ENCODE peak calls at places on chromosome 14, in eight cellular contexts. One of them, this sample, is unnamed. For H3K27me3, the result is how much of the 10 kb centered on the place peaks cover.

GRCh38 chr14:61563880-61564622 is 131.3 kb upstream of the HIF1A start:
- DNase-seq in dorsolateral prefrontal cortex: no peak
- DNase-seq in suprapubic skin: no peak
- DNase-seq in aorta: no peak
- DNase-seq in esophagus squamous epithelium: no peak
- DNase-seq in tibial artery: no peak
- DNase-seq in mesendoderm: no peak
- DNase-seq in kidney epithelial cell: no peak
- DNase-seq in this sample: no peak

GRCh38 chr14:50247245-50247644 is 15.9 kb upstream of the SOS2 start:
- DNase-seq in dorsolateral prefrontal cortex: no peak
- DNase-seq in suprapubic skin: no peak
- DNase-seq in aorta: no peak
- DNase-seq in esophagus squamous epithelium: no peak
- DNase-seq in tibial artery: no peak
- DNase-seq in mesendoderm: no peak
- DNase-seq in kidney epithelial cell: no peak
- DNase-seq in this sample: no peak

GRCh38 chr14:37985826-37986470 is 221.8 kb upstream of the SSTR1 start:
- DNase-seq in dorsolateral prefrontal cortex: peak
- DNase-seq in suprapubic skin: no peak
- DNase-seq in aorta: no peak
- DNase-seq in esophagus squamous epithelium: no peak
- DNase-seq in tibial artery: no peak
- DNase-seq in mesendoderm: peak
- DNase-seq in kidney epithelial cell: no peak
- DNase-seq in this sample: peak

GRCh38 chr14:24080888-24081738 is 9.8 kb downstream of the CPNE6 start:
- DNase-seq in dorsolateral prefrontal cortex: peak
- DNase-seq in suprapubic skin: no peak
- DNase-seq in aorta: peak
- DNase-seq in esophagus squamous epithelium: peak
- DNase-seq in tibial artery: peak
- DNase-seq in mesendoderm: peak
- DNase-seq in kidney epithelial cell: no peak
- DNase-seq in this sample: peak

GRCh38 chr14:97602438-97603117 is 805.4 kb downstream of the VRK1 start:
- DNase-seq in dorsolateral prefrontal cortex: no peak
- DNase-seq in suprapubic skin: no peak
- DNase-seq in aorta: no peak
- DNase-seq in esophagus squamous epithelium: no peak
- DNase-seq in tibial artery: no peak
- DNase-seq in mesendoderm: no peak
- DNase-seq in kidney epithelial cell: no peak
- DNase-seq in this sample: no peak

GRCh38 chr14:69812725-69813124 is 15.7 kb upstream of the SLC10A1 start:
- DNase-seq in dorsolateral prefrontal cortex: no peak
- DNase-seq in suprapubic skin: no peak
- DNase-seq in aorta: no peak
- DNase-seq in esophagus squamous epithelium: no peak
- DNase-seq in tibial artery: no peak
- DNase-seq in mesendoderm: no peak
- DNase-seq in kidney epithelial cell: no peak
- DNase-seq in this sample: peak

GRCh38 chr14:46215801-46216200 is 435.8 kb downstream of the RPL10L start:
- DNase-seq in dorsolateral prefrontal cortex: no peak
- DNase-seq in suprapubic skin: no peak
- DNase-seq in aorta: no peak
- DNase-seq in esophagus squamous epithelium: no peak
- DNase-seq in tibial artery: no peak
- DNase-seq in mesendoderm: no peak
- DNase-seq in kidney epithelial cell: no peak
- DNase-seq in this sample: no peak

GRCh38 chr14:30020271-30020670 is 92.6 kb upstream of the PRKD1 start:
- DNase-seq in dorsolateral prefrontal cortex: no peak
- DNase-seq in suprapubic skin: no peak
- DNase-seq in aorta: no peak
- DNase-seq in esophagus squamous epithelium: no peak
- DNase-seq in tibial artery: no peak
- DNase-seq in mesendoderm: no peak
- DNase-seq in kidney epithelial cell: no peak
- DNase-seq in this sample: no peak

GRCh38 chr14:55388160-55388559 is 23.5 kb downstream of the ATG14 start:
- DNase-seq in dorsolateral prefrontal cortex: no peak
- DNase-seq in suprapubic skin: no peak
- DNase-seq in aorta: no peak
- DNase-seq in esophagus squamous epithelium: no peak
- DNase-seq in tibial artery: no peak
- DNase-seq in mesendoderm: no peak
- DNase-seq in kidney epithelial cell: no peak
- DNase-seq in this sample: no peak

GRCh38 chr14:24881496-24881895 is 168.5 kb downstream of the STXBP6 start:
- DNase-seq in dorsolateral prefrontal cortex: no peak
- DNase-seq in suprapubic skin: no peak
- DNase-seq in aorta: no peak
- DNase-seq in esophagus squamous epithelium: no peak
- DNase-seq in tibial artery: no peak
- DNase-seq in mesendoderm: no peak
- DNase-seq in kidney epithelial cell: no peak
- DNase-seq in this sample: no peak

GRCh38 chr14:73771848-73772705 is 57.9 kb upstream of the PNMA1 start:
- DNase-seq in dorsolateral prefrontal cortex: peak
- DNase-seq in suprapubic skin: no peak
- DNase-seq in aorta: peak
- DNase-seq in esophagus squamous epithelium: no peak
- DNase-seq in tibial artery: no peak
- DNase-seq in mesendoderm: peak
- DNase-seq in kidney epithelial cell: no peak
- DNase-seq in this sample: peak

GRCh38 chr14:21084396-21084795 is 14.1 kb downstream of the ZNF219 start:
- DNase-seq in dorsolateral prefrontal cortex: no peak
- DNase-seq in suprapubic skin: no peak
- DNase-seq in aorta: no peak
- DNase-seq in esophagus squamous epithelium: no peak
- DNase-seq in tibial artery: no peak
- DNase-seq in mesendoderm: no peak
- DNase-seq in kidney epithelial cell: no peak
- DNase-seq in this sample: no peak

GRCh38 chr14:41299924-41300323 is 306.8 kb upstream of the LRFN5 start:
- DNase-seq in dorsolateral prefrontal cortex: no peak
- DNase-seq in suprapubic skin: no peak
- DNase-seq in aorta: no peak
- DNase-seq in esophagus squamous epithelium: no peak
- DNase-seq in tibial artery: no peak
- DNase-seq in mesendoderm: peak
- DNase-seq in kidney epithelial cell: no peak
- DNase-seq in this sample: peak

GRCh38 chr14:56100556-56100955 is 17.7 kb upstream of the PELI2 start:
- DNase-seq in dorsolateral prefrontal cortex: no peak
- DNase-seq in suprapubic skin: no peak
- DNase-seq in aorta: no peak
- DNase-seq in esophagus squamous epithelium: no peak
- DNase-seq in tibial artery: no peak
- DNase-seq in mesendoderm: no peak
- DNase-seq in kidney epithelial cell: no peak
- DNase-seq in this sample: no peak

GRCh38 chr14:106268013-106268727 is 741.8 kb downstream of the TMEM121 start:
- DNase-seq in dorsolateral prefrontal cortex: no peak
- DNase-seq in suprapubic skin: no peak
- DNase-seq in aorta: no peak
- DNase-seq in esophagus squamous epithelium: no peak
- DNase-seq in tibial artery: no peak
- DNase-seq in mesendoderm: no peak
- DNase-seq in kidney epithelial cell: no peak
- DNase-seq in this sample: peak

GRCh38 chr14:105030194-105030593 is 9.3 kb upstream of the CDCA4 start:
- DNase-seq in dorsolateral prefrontal cortex: no peak
- DNase-seq in suprapubic skin: no peak
- DNase-seq in aorta: no peak
- DNase-seq in esophagus squamous epithelium: no peak
- DNase-seq in tibial artery: no peak
- DNase-seq in mesendoderm: no peak
- DNase-seq in kidney epithelial cell: no peak
- DNase-seq in this sample: no peak

GRCh38 chr14:59407246-59407615 is 57.9 kb downstream of the GPR135 start:
- DNase-seq in dorsolateral prefrontal cortex: no peak
- DNase-seq in suprapubic skin: no peak
- DNase-seq in aorta: no peak
- DNase-seq in esophagus squamous epithelium: no peak
- DNase-seq in tibial artery: no peak
- DNase-seq in mesendoderm: no peak
- DNase-seq in kidney epithelial cell: no peak
- DNase-seq in this sample: no peak

GRCh38 chr14:73250781-73251500 is 13.6 kb downstream of the PAPLN start:
- DNase-seq in dorsolateral prefrontal cortex: no peak
- DNase-seq in suprapubic skin: no peak
- DNase-seq in aorta: peak
- DNase-seq in esophagus squamous epithelium: no peak
- DNase-seq in tibial artery: no peak
- DNase-seq in mesendoderm: no peak
- DNase-seq in kidney epithelial cell: no peak
- DNase-seq in this sample: no peak

GRCh38 chr14:43481864-43482263 is 1025.2 kb downstream of the FSCB start:
- DNase-seq in dorsolateral prefrontal cortex: no peak
- DNase-seq in suprapubic skin: no peak
- DNase-seq in aorta: no peak
- DNase-seq in esophagus squamous epithelium: no peak
- DNase-seq in tibial artery: no peak
- DNase-seq in mesendoderm: peak
- DNase-seq in kidney epithelial cell: no peak
- DNase-seq in this sample: peak

GRCh38 chr14:31705731-31706130 is 144.5 kb downstream of the NUBPL start:
- DNase-seq in dorsolateral prefrontal cortex: no peak
- DNase-seq in suprapubic skin: no peak
- DNase-seq in aorta: no peak
- DNase-seq in esophagus squamous epithelium: no peak
- DNase-seq in tibial artery: no peak
- DNase-seq in mesendoderm: no peak
- DNase-seq in kidney epithelial cell: no peak
- DNase-seq in this sample: no peak

GRCh38 chr14:63345826-63346225 is 27.1 kb upstream of the GPHB5 start:
- DNase-seq in dorsolateral prefrontal cortex: no peak
- DNase-seq in suprapubic skin: no peak
- DNase-seq in aorta: no peak
- DNase-seq in esophagus squamous epithelium: no peak
- DNase-seq in tibial artery: no peak
- DNase-seq in mesendoderm: no peak
- DNase-seq in kidney epithelial cell: no peak
- DNase-seq in this sample: no peak

GRCh38 chr14:58353516-58354299 is 42.0 kb upstream of the TOMM20L start:
- DNase-seq in dorsolateral prefrontal cortex: no peak
- DNase-seq in suprapubic skin: no peak
- DNase-seq in aorta: no peak
- DNase-seq in esophagus squamous epithelium: no peak
- DNase-seq in tibial artery: no peak
- DNase-seq in mesendoderm: no peak
- DNase-seq in kidney epithelial cell: no peak
- DNase-seq in this sample: no peak

GRCh38 chr14:58354817-58355216 is 40.9 kb upstream of the TOMM20L start:
- DNase-seq in dorsolateral prefrontal cortex: no peak
- DNase-seq in suprapubic skin: no peak
- DNase-seq in aorta: no peak
- DNase-seq in esophagus squamous epithelium: no peak
- DNase-seq in tibial artery: no peak
- DNase-seq in mesendoderm: no peak
- DNase-seq in kidney epithelial cell: no peak
- DNase-seq in this sample: no peak

GRCh38 chr14:58356268-58356667 is 39.5 kb upstream of the TOMM20L start:
- DNase-seq in dorsolateral prefrontal cortex: no peak
- DNase-seq in suprapubic skin: no peak
- DNase-seq in aorta: no peak
- DNase-seq in esophagus squamous epithelium: no peak
- DNase-seq in tibial artery: no peak
- DNase-seq in mesendoderm: no peak
- DNase-seq in kidney epithelial cell: no peak
- DNase-seq in this sample: no peak
- H3K27me3 ChIP-seq in dorsolateral prefrontal cortex: under half
- H3K27me3 ChIP-seq in suprapubic skin: under half
- H3K27me3 ChIP-seq in aorta: under half
- H3K27me3 ChIP-seq in esophagus squamous epithelium: under half
- H3K27me3 ChIP-seq in tibial artery: under half
- H3K27me3 ChIP-seq in mesendoderm: under half
- H3K27me3 ChIP-seq in kidney epithelial cell: under half
- H3K27me3 ChIP-seq in this sample: under half

DNA sequence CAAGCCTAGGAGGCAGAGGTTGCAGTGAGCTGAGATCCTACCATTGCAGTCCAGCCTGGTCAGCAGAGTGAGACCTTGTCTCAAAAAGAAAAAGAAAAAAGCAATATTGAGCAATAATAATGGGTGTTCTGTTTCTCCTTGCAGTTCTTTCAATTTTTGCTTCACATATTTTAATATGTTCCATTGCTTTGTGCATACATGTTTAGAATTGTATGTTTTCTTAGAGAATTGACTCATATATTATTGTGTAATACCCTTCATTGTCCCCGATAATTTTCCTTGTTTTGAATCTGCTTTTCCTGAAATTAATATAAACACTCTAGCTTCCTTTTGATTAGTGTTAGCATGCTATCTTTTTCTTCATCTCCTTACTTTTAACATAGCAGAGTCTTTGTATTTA is 138.4 kb upstream of the NPAS3 start:
- DNase-seq in dorsolateral prefrontal cortex: no peak
- DNase-seq in suprapubic skin: no peak
- DNase-seq in aorta: no peak
- DNase-seq in esophagus squamous epithelium: no peak
- DNase-seq in tibial artery: no peak
- DNase-seq in mesendoderm: no peak
- DNase-seq in kidney epithelial cell: no peak
- DNase-seq in this sample: peak
- H3K27me3 ChIP-seq in dorsolateral prefrontal cortex: under half
- H3K27me3 ChIP-seq in suprapubic skin: under half
- H3K27me3 ChIP-seq in aorta: under half
- H3K27me3 ChIP-seq in esophagus squamous epithelium: under half
- H3K27me3 ChIP-seq in tibial artery: under half
- H3K27me3 ChIP-seq in mesendoderm: under half
- H3K27me3 ChIP-seq in kidney epithelial cell: under half
- H3K27me3 ChIP-seq in this sample: under half

DNA sequence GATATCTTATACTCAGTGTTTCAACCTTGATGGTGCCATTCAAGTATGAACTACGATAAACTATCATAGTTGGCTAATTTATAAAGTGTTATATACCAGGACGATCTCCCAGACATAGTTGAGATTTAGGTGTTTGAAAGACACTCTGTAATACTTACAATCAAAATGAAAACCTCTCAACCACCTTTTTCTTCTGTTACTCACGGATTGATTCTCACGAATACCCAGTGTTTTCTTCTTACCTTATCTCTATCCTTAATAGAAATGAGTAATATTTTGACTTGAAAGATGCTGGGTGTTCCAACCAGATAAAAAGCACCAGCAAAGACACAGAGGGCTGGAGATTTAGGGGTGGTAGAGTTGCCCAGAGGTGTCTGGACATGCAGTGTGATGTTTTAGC is 169.9 kb downstream of the PTCSC3 start:
- DNase-seq in dorsolateral prefrontal cortex: no peak
- DNase-seq in suprapubic skin: no peak
- DNase-seq in aorta: no peak
- DNase-seq in esophagus squamous epithelium: no peak
- DNase-seq in tibial artery: no peak
- DNase-seq in mesendoderm: no peak
- DNase-seq in kidney epithelial cell: no peak
- DNase-seq in this sample: no peak
- H3K27me3 ChIP-seq in dorsolateral prefrontal cortex: under half
- H3K27me3 ChIP-seq in suprapubic skin: under half
- H3K27me3 ChIP-seq in aorta: under half
- H3K27me3 ChIP-seq in esophagus squamous epithelium: under half
- H3K27me3 ChIP-seq in tibial artery: under half
- H3K27me3 ChIP-seq in mesendoderm: under half
- H3K27me3 ChIP-seq in kidney epithelial cell: under half
- H3K27me3 ChIP-seq in this sample: under half

GRCh38 chr14:93330609-93331000 is 2.2 kb downstream of the BTBD7 start:
- DNase-seq in dorsolateral prefrontal cortex: no peak
- DNase-seq in suprapubic skin: no peak
- DNase-seq in aorta: no peak
- DNase-seq in esophagus squamous epithelium: no peak
- DNase-seq in tibial artery: no peak
- DNase-seq in mesendoderm: no peak
- DNase-seq in kidney epithelial cell: no peak
- DNase-seq in this sample: no peak
- H3K27me3 ChIP-seq in dorsolateral prefrontal cortex: under half
- H3K27me3 ChIP-seq in suprapubic skin: under half
- H3K27me3 ChIP-seq in aorta: under half
- H3K27me3 ChIP-seq in esophagus squamous epithelium: under half
- H3K27me3 ChIP-seq in tibial artery: under half
- H3K27me3 ChIP-seq in mesendoderm: under half
- H3K27me3 ChIP-seq in kidney epithelial cell: under half
- H3K27me3 ChIP-seq in this sample: under half

This sample was measured in Karpas-422.